ENCODE peak calls at places on chromosomes 4 and X, in six cellular contexts. One of them, this sample, is unnamed.

GRCh38 chrX:18291006-18291545 is 63.4 kb downstream of the SCML2 start:
- DNase-seq in IMR-90: peak
- DNase-seq in coronary artery: no peak
- DNase-seq in HepG2: no peak
- DNase-seq in HFF-Myc: peak
- DNase-seq in GM10248: no peak
- DNase-seq in this sample: peak

GRCh38 chr4:6724461-6725111 is 8.6 kb downstream of the BLOC1S4 start:
- DNase-seq in IMR-90: peak
- DNase-seq in HepG2: no peak
- DNase-seq in GM10248: no peak
- DNase-seq in coronary artery: no peak
- DNase-seq in HFF-Myc: no peak
- DNase-seq in this sample: peak

GRCh38 chr4:71266090-71266794 is 72.6 kb upstream of the SLC4A4 start:
- DNase-seq in coronary artery: no peak
- DNase-seq in IMR-90: peak
- DNase-seq in HFF-Myc: no peak
- DNase-seq in GM10248: peak
- DNase-seq in HepG2: no peak
- DNase-seq in this sample: peak

GRCh38 chr4:20395160-20395773 is 143.6 kb downstream of the SLIT2 start:
- DNase-seq in HepG2: peak
- DNase-seq in HFF-Myc: peak
- DNase-seq in coronary artery: no peak
- DNase-seq in IMR-90: peak
- DNase-seq in GM10248: peak
- DNase-seq in this sample: peak

GRCh38 chr4:156512622-156513021 is 459.0 kb downstream of the PDGFC start:
- DNase-seq in coronary artery: no peak
- DNase-seq in GM10248: no peak
- DNase-seq in HFF-Myc: no peak
- DNase-seq in HepG2: no peak
- DNase-seq in IMR-90: peak
- DNase-seq in this sample: peak

GRCh38 chr4:64756016-64756415 is 346.8 kb upstream of the TECRL start:
- DNase-seq in GM10248: no peak
- DNase-seq in HFF-Myc: no peak
- DNase-seq in HepG2: no peak
- DNase-seq in coronary artery: no peak
- DNase-seq in IMR-90: no peak
- DNase-seq in this sample: peak

GRCh38 chrX:107674480-107675364 is 46.4 kb downstream of the PRPS1 start:
- DNase-seq in coronary artery: peak
- DNase-seq in IMR-90: no peak
- DNase-seq in HepG2: no peak
- DNase-seq in HFF-Myc: no peak
- DNase-seq in GM10248: no peak
- DNase-seq in this sample: peak

GRCh38 chrX:24426340-24426913 is 38.7 kb upstream of the PDK3 start:
- DNase-seq in coronary artery: no peak
- DNase-seq in GM10248: no peak
- DNase-seq in HFF-Myc: no peak
- DNase-seq in HepG2: peak
- DNase-seq in IMR-90: peak
- DNase-seq in this sample: no peak

GRCh38 chr4:121685257-121685656 is 11.5 kb downstream of the ANXA5 start:
- DNase-seq in GM10248: no peak
- DNase-seq in IMR-90: peak
- DNase-seq in coronary artery: no peak
- DNase-seq in HepG2: no peak
- DNase-seq in HFF-Myc: no peak
- DNase-seq in this sample: no peak

GRCh38 chr4:4824232-4824631 is 35.2 kb upstream of the MSX1 start:
- DNase-seq in GM10248: no peak
- DNase-seq in HFF-Myc: no peak
- DNase-seq in HepG2: peak
- DNase-seq in coronary artery: no peak
- DNase-seq in IMR-90: no peak
- DNase-seq in this sample: no peak

GRCh38 chr4:15344041-15344440 is 83.8 kb upstream of the C1QTNF7 start:
- DNase-seq in GM10248: no peak
- DNase-seq in coronary artery: no peak
- DNase-seq in IMR-90: peak
- DNase-seq in HepG2: no peak
- DNase-seq in HFF-Myc: peak
- DNase-seq in this sample: peak

GRCh38 chr4:184103755-184104367 is 113.8 kb downstream of the ENPP6 start:
- DNase-seq in GM10248: no peak
- DNase-seq in HepG2: no peak
- DNase-seq in HFF-Myc: no peak
- DNase-seq in coronary artery: no peak
- DNase-seq in IMR-90: no peak
- DNase-seq in this sample: no peak

GRCh38 chr4:158885564-158885963 is 116.7 kb downstream of the FNIP2 start:
- DNase-seq in HFF-Myc: no peak
- DNase-seq in GM10248: no peak
- DNase-seq in IMR-90: no peak
- DNase-seq in HepG2: no peak
- DNase-seq in coronary artery: no peak
- DNase-seq in this sample: no peak

GRCh38 chr4:186669159-186669720 is 54.4 kb downstream of the FAT1 start:
- DNase-seq in GM10248: no peak
- DNase-seq in HFF-Myc: peak
- DNase-seq in coronary artery: no peak
- DNase-seq in HepG2: peak
- DNase-seq in IMR-90: peak
- DNase-seq in this sample: peak

GRCh38 chrX:68829594-68830485 is 1.0 kb downstream of the EFNB1 start:
- DNase-seq in HepG2: no peak
- DNase-seq in HFF-Myc: no peak
- DNase-seq in coronary artery: peak
- DNase-seq in GM10248: no peak
- DNase-seq in IMR-90: peak
- DNase-seq in this sample: peak

GRCh38 chr4:52837716-52838558 is 24.2 kb upstream of the RASL11B start:
- DNase-seq in HFF-Myc: no peak
- DNase-seq in coronary artery: no peak
- DNase-seq in IMR-90: peak
- DNase-seq in HepG2: peak
- DNase-seq in GM10248: no peak
- DNase-seq in this sample: peak

GRCh38 chr4:108280072-108280471 is 111.3 kb upstream of the LEF1 start:
- DNase-seq in IMR-90: no peak
- DNase-seq in HepG2: no peak
- DNase-seq in HFF-Myc: no peak
- DNase-seq in GM10248: no peak
- DNase-seq in coronary artery: no peak
- DNase-seq in this sample: no peak

GRCh38 chr4:76993787-76994641 is 44.5 kb downstream of the SEPTIN11 start:
- DNase-seq in HFF-Myc: no peak
- DNase-seq in GM10248: peak
- DNase-seq in coronary artery: no peak
- DNase-seq in HepG2: no peak
- DNase-seq in IMR-90: no peak
- DNase-seq in this sample: peak

GRCh38 chr4:125368161-125368560 is 53.4 kb downstream of the FAT4 start:
- DNase-seq in GM10248: no peak
- DNase-seq in IMR-90: peak
- DNase-seq in HFF-Myc: peak
- DNase-seq in HepG2: no peak
- DNase-seq in coronary artery: no peak
- DNase-seq in this sample: peak

GRCh38 chr4:7217039-7217438 is 24.7 kb downstream of the SORCS2 start:
- DNase-seq in HFF-Myc: no peak
- DNase-seq in coronary artery: no peak
- DNase-seq in HepG2: no peak
- DNase-seq in IMR-90: no peak
- DNase-seq in GM10248: no peak
- DNase-seq in this sample: no peak

GRCh38 chr4:17771284-17771908 is 10.0 kb downstream of the FAM184B start:
- DNase-seq in IMR-90: no peak
- DNase-seq in HFF-Myc: no peak
- DNase-seq in HepG2: no peak
- DNase-seq in coronary artery: no peak
- DNase-seq in GM10248: no peak
- DNase-seq in this sample: no peak

GRCh38 chr4:173208420-173208819 is 39.8 kb downstream of the GALNT7 start:
- DNase-seq in HFF-Myc: no peak
- DNase-seq in IMR-90: no peak
- DNase-seq in coronary artery: no peak
- DNase-seq in HepG2: no peak
- DNase-seq in GM10248: no peak
- DNase-seq in this sample: no peak

GRCh38 chrX:150757371-150757770 is 64.2 kb downstream of the MTMR1 start:
- DNase-seq in HepG2: no peak
- DNase-seq in HFF-Myc: no peak
- DNase-seq in coronary artery: no peak
- DNase-seq in IMR-90: no peak
- DNase-seq in GM10248: no peak
- DNase-seq in this sample: no peak

GRCh38 chr4:120718979-120719566 is 203.5 kb downstream of the PRDM5 start:
- DNase-seq in HFF-Myc: no peak
- DNase-seq in IMR-90: peak
- DNase-seq in HepG2: peak
- DNase-seq in coronary artery: no peak
- DNase-seq in GM10248: no peak
- DNase-seq in this sample: peak

GRCh38 chrX:16606142-16606720 is 43.7 kb upstream of the S100G start:
- DNase-seq in coronary artery: no peak
- DNase-seq in HepG2: no peak
- DNase-seq in HFF-Myc: no peak
- DNase-seq in IMR-90: no peak
- DNase-seq in GM10248: no peak
- DNase-seq in this sample: no peak

GRCh38 chr4:79147251-79147650 is 178.6 kb downstream of the NAA11 start:
- DNase-seq in GM10248: no peak
- DNase-seq in HepG2: no peak
- DNase-seq in IMR-90: no peak
- DNase-seq in coronary artery: no peak
- DNase-seq in HFF-Myc: no peak
- DNase-seq in this sample: no peak

GRCh38 chr4:76830612-76831474 is 67.1 kb downstream of the SOWAHB start:
- DNase-seq in HFF-Myc: peak
- DNase-seq in GM10248: no peak
- DNase-seq in coronary artery: peak
- DNase-seq in HepG2: peak
- DNase-seq in IMR-90: peak
- DNase-seq in this sample: peak

GRCh38 chrX:150463566-150463965 is 100.4 kb downstream of the MAMLD1 start:
- DNase-seq in HFF-Myc: no peak
- DNase-seq in IMR-90: no peak
- DNase-seq in HepG2: no peak
- DNase-seq in GM10248: no peak
- DNase-seq in coronary artery: no peak
- DNase-seq in this sample: no peak

GRCh38 chrX:117996408-117996807 is 120.2 kb downstream of the KLHL13 start:
- DNase-seq in coronary artery: no peak
- DNase-seq in GM10248: no peak
- DNase-seq in HFF-Myc: no peak
- DNase-seq in HepG2: no peak
- DNase-seq in IMR-90: no peak
- DNase-seq in this sample: no peak

GRCh38 chrX:117995378-117995777 is 121.2 kb downstream of the KLHL13 start:
- DNase-seq in HepG2: no peak
- DNase-seq in IMR-90: no peak
- DNase-seq in GM10248: no peak
- DNase-seq in HFF-Myc: no peak
- DNase-seq in coronary artery: no peak
- DNase-seq in this sample: no peak

GRCh38 chrX:117998171-117998570 is 118.4 kb downstream of the KLHL13 start:
- DNase-seq in HepG2: no peak
- DNase-seq in GM10248: no peak
- DNase-seq in coronary artery: no peak
- DNase-seq in HFF-Myc: no peak
- DNase-seq in IMR-90: no peak
- DNase-seq in this sample: no peak

GRCh38 chrX:118000518-118000917 is 116.1 kb downstream of the KLHL13 start:
- DNase-seq in coronary artery: no peak
- DNase-seq in GM10248: no peak
- DNase-seq in HFF-Myc: no peak
- DNase-seq in IMR-90: no peak
- DNase-seq in HepG2: no peak
- DNase-seq in this sample: no peak

DNA sequence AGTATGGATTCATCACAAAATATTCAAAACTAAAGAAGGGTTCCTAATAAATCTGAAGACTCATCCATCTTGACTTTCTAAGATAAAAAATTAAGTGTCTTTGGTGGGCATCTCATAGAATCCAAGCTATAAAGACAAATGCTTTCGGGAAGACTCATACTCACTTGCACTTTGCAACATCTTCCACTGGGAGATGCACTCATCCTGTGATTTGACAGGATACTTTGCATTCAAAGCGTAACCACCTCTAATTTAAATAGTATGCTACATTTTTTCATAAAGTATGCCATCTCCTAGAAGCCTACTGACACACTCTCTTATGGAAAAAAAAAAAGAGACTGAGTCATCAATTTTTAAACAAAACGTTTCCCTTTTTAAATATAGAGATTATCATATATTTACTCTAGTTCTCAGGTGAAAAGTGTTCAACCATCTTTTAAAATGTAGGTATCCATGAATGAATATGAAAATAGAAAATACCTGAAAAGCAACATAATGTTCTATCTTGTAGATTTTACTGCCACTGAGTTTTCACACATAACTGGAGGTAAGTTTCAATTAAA is 119.6 kb downstream of the KLHL13 start:
- DNase-seq in coronary artery: no peak
- DNase-seq in HepG2: peak
- DNase-seq in IMR-90: peak
- DNase-seq in HFF-Myc: no peak
- DNase-seq in GM10248: no peak
- DNase-seq in this sample: no peak
- TF ChIP-seq CTCF in coronary artery: no peak
- TF ChIP-seq CTCF in HepG2: peak
- TF ChIP-seq CTCF in IMR-90: peak
- TF ChIP-seq CTCF in HFF-Myc: peak
- TF ChIP-seq CTCF in GM10248: peak
- TF ChIP-seq CTCF in this sample: no peak

GRCh38 chr4:166432125-166432524 is 559.1 kb downstream of the TLL1 start:
- DNase-seq in HepG2: no peak
- DNase-seq in IMR-90: no peak
- DNase-seq in HFF-Myc: no peak
- DNase-seq in GM10248: no peak
- DNase-seq in coronary artery: no peak
- DNase-seq in this sample: no peak
- TF ChIP-seq CTCF in HepG2: no peak
- TF ChIP-seq CTCF in IMR-90: no peak
- TF ChIP-seq CTCF in HFF-Myc: no peak
- TF ChIP-seq CTCF in GM10248: no peak
- TF ChIP-seq CTCF in coronary artery: no peak
- TF ChIP-seq CTCF in this sample: no peak

GRCh38 chr4:8236141-8236919 is 33.2 kb upstream of the HTRA3 start:
- DNase-seq in HepG2: no peak
- DNase-seq in GM10248: no peak
- DNase-seq in HFF-Myc: no peak
- DNase-seq in IMR-90: no peak
- DNase-seq in coronary artery: no peak
- DNase-seq in this sample: no peak
- TF ChIP-seq CTCF in HepG2: no peak
- TF ChIP-seq CTCF in GM10248: no peak
- TF ChIP-seq CTCF in HFF-Myc: no peak
- TF ChIP-seq CTCF in IMR-90: no peak
- TF ChIP-seq CTCF in coronary artery: no peak
- TF ChIP-seq CTCF in this sample: no peak

GRCh38 chr4:2910409-2910808 is 52.8 kb downstream of the NOP14 start:
- DNase-seq in HFF-Myc: no peak
- DNase-seq in IMR-90: no peak
- DNase-seq in GM10248: no peak
- DNase-seq in HepG2: no peak
- DNase-seq in coronary artery: peak
- DNase-seq in this sample: no peak
- TF ChIP-seq CTCF in HFF-Myc: peak
- TF ChIP-seq CTCF in IMR-90: peak
- TF ChIP-seq CTCF in GM10248: peak
- TF ChIP-seq CTCF in HepG2: peak
- TF ChIP-seq CTCF in coronary artery: no peak
- TF ChIP-seq CTCF in this sample: peak